ENCODE peak calls at places on chromosomes 4 and X, in four cellular contexts. B is cardiac muscle cell, J is colonic mucosa, V is kidney epithelial cell. F is an unnamed sample.

GRCh38 chr4:6338951-6339817 is 69.5 kb downstream of the WFS1 start:
- DNase-seq in B (no peak), J (no peak), V (no peak), F (no peak)

GRCh38 chrX:136168929-136169735 is 21.8 kb downstream of the FHL1 start:
- DNase-seq in B (peak; percentile 26), J (peak; percentile 36), V (peak; percentile 61), F (peak; percentile 59)

GRCh38 chr4:71932941-71933340 is 98.9 kb upstream of the NPFFR2 start:
- DNase-seq in B (no peak), J (no peak), V (no peak), F (no peak)

GRCh38 chrX:16610121-16610565 is 39.8 kb upstream of the S100G start:
- DNase-seq in B (no peak), J (no peak), V (no peak), F (no peak)

GRCh38 chr4:54783402-54784110 is 125.8 kb downstream of the KIT start:
- DNase-seq in B (no peak), J (no peak), V (no peak), F (no peak)

GRCh38 chr4:9841072-9841471 is 59.6 kb downstream of the DRD5 start:
- DNase-seq in B (no peak), J (no peak), V (no peak), F (no peak)

GRCh38 chr4:7818676-7819041 is 121.0 kb downstream of the AFAP1 start:
- DNase-seq in B (no peak), J (no peak), V (no peak), F (no peak)

GRCh38 chrX:149949743-149950436 is 11.6 kb upstream of the EOLA2 start:
- DNase-seq in B (no peak), J (no peak), V (no peak), F (no peak)

GRCh38 chr4:105126311-105127153 is 20.1 kb upstream of the TET2 start:
- DNase-seq in B (no peak), J (no peak), V (no peak), F (no peak)

GRCh38 chrX:2434270-2434669 is 66.5 kb downstream of the DHRSX start:
- DNase-seq in B (no peak), J (no peak), V (no peak), F (no peak)

GRCh38 chr4:3657917-3658913 is 108.0 kb upstream of the ADRA2C start:
- DNase-seq in B (no peak), J (no peak), V (no peak), F (peak; percentile 45)

GRCh38 chr4:176238157-176238608 is 30.8 kb downstream of the ASB5 start:
- DNase-seq in B (no peak), J (no peak), V (no peak), F (no peak)

GRCh38 chr4:73451978-73452747 is 16.1 kb downstream of the AFP start:
- DNase-seq in B (no peak), J (no peak), V (no peak), F (no peak)

GRCh38 chr4:1730532-1731135 is 9.3 kb downstream of the TACC3 start:
- DNase-seq in B (no peak), J (no peak), V (no peak), F (no peak)

GRCh38 chrX:29648161-29648560 is 567.2 kb upstream of the MAGEB2 start:
- DNase-seq in B (no peak), J (no peak), V (no peak), F (no peak)

GRCh38 chr4:122045533-122045932 is 93.7 kb upstream of the TRPC3 start:
- DNase-seq in B (peak; percentile 50), J (no peak), V (peak; percentile 90), F (peak; percentile 54)

GRCh38 chrX:134949271-134949670 is 41.5 kb upstream of the SMIM10 start:
- DNase-seq in B (no peak), J (no peak), V (no peak), F (no peak)

GRCh38 chr4:169132561-169133305 is 122.7 kb upstream of the CBR4 start:
- DNase-seq in B (no peak), J (no peak), V (no peak), F (no peak)

GRCh38 chr4:6781561-6781960 is 966 bp upstream of the KIAA0232 start:
- DNase-seq in B (no peak), J (no peak), V (no peak), F (no peak)

GRCh38 chrX:22577181-22577580 is 304.5 kb downstream of the CBLL2 start:
- DNase-seq in B (no peak), J (no peak), V (peak; percentile 49), F (no peak)

GRCh38 chr4:1405636-1406415 is 416 bp downstream of the NKX1-1 start:
- DNase-seq in B (no peak), J (peak; percentile 14), V (no peak), F (no peak)

GRCh38 chrX:47060708-47061107 is 17.5 kb upstream of the RGN start:
- DNase-seq in B (no peak), J (no peak), V (no peak), F (no peak)

GRCh38 chrX:110363241-110363640 is 4.6 kb downstream of the RTL9 start:
- DNase-seq in B (no peak), J (no peak), V (no peak), F (no peak)

GRCh38 chrX:105191878-105192277 is 28.6 kb downstream of the TEX13A start:
- DNase-seq in B (peak; percentile 58), J (no peak), V (no peak), F (no peak)

GRCh38 chr4:163878336-163879121 is 384.0 kb downstream of the TMA16 start:
- DNase-seq in B (no peak), J (no peak), V (no peak), F (no peak)

GRCh38 chr4:7652451-7652871 is 217.7 kb upstream of the PSAPL1 start:
- DNase-seq in B (no peak), J (no peak), V (no peak), F (no peak)

DNA sequence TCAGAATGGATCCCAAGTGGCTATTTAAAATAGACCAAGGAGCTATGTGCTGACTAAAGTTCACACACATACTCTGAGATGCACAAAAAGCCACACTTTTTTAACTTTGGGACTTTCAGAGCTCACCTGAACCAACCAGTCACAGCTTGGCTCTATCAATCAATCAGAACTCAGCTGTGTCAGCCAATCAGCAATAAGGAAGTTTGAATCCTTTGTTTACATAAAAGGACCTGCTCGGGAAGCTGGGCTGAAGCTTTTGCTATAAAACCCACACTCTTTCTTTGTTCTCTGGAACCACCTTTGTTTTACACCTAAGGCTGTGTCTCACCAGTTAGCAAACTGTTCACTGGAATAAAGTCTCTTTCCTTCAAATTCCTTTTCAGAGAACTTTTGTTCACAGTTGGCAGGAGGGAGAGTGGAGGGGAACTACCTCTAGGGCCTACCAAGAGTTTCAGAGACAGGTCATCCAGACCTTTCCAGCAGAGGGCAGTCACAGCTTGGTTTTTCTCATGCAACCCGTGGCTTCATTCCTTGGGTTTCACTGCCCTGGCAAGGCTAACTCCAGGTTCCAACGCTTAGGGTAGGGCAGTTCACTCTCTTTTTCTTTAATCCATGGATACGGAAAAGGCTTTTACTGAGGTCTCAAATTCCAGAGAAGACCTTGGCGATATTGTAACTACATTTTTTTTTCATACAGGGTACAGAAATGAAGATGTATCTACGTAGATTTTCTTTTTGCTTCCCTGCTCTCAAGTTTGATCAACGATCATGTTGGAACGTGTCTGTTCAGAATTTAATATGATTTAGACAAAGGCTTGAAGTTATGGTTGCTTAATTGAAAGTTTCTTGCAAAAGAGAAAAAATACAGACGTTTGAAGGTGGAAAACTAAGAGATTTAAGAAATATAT is 80.7 kb downstream of the GPRIN3 start:
- DNase-seq in B (peak; percentile 91), J (peak; percentile 94), V (peak; percentile 45), F (peak; percentile 72)
- H3K4me3 ChIP-seq in B (no peak overlapping the region), J (no peak overlapping the region), V (no peak overlapping the region), F (no peak overlapping the region)

DNA sequence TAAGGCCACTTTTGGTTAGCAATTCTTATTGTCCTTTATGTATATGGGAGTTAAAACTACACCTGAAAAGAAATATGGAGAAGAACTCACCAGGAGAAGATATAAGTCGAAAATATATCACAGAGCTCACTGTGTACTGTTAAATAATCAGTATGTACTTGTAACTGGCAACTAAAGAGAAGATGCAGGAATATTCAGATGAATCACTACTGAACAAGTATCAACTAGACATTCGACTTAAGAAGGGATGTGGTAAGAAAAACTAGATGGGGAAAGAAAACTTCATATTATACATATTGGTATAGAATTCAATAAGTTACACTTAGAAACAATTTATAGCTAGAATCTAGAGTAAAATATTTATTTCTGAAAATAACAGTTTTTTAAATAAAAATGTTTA is 230.0 kb downstream of the CAMK2D start:
- DNase-seq in B (no peak), J (no peak), V (no peak), F (no peak)
- H3K36me3 ChIP-seq in B (no peaks in the 10 kb centered on the region), J (peaks cover 3% of the 10 kb centered on the region), V (no peaks in the 10 kb centered on the region), F (no peaks in the 10 kb centered on the region)

GRCh38 chr4:87035881-87036509 is 101.2 kb downstream of the AFF1 start:
- DNase-seq in B (no peak), J (no peak), V (no peak), F (no peak)

GRCh38 chr4:87031946-87032345 is 97.1 kb downstream of the AFF1 start:
- DNase-seq in B (no peak), J (no peak), V (no peak), F (no peak)

GRCh38 chr4:87032884-87033533 is 98.2 kb downstream of the AFF1 start:
- DNase-seq in B (no peak), J (no peak), V (no peak), F (no peak)

GRCh38 chr4:87034527-87034926 is 99.7 kb downstream of the AFF1 start:
- DNase-seq in B (no peak), J (no peak), V (no peak), F (no peak)

GRCh38 chr4:87033902-87034301 is 99.1 kb downstream of the AFF1 start:
- DNase-seq in B (no peak), J (no peak), V (no peak), F (no peak)
- TF ChIP-seq CTCF in B (no peak), J (no peak), V (peak; percentile 32), F (peak; percentile 15)

GRCh38 chr4:139564502-139564901 is 8.5 kb upstream of the SETD7 start:
- DNase-seq in B (no peak), J (no peak), V (no peak), F (no peak)

GRCh38 chr4:139560396-139561084 is 4.5 kb upstream of the SETD7 start:
- DNase-seq in B (no peak), J (no peak), V (no peak), F (peak; percentile 35)

GRCh38 chr4:139562839-139563238 is 6.8 kb upstream of the SETD7 start:
- DNase-seq in B (no peak), J (no peak), V (no peak), F (no peak)

GRCh38 chr4:139563515-139563914 is 7.5 kb upstream of the SETD7 start:
- DNase-seq in B (no peak), J (no peak), V (no peak), F (no peak)

DNA sequence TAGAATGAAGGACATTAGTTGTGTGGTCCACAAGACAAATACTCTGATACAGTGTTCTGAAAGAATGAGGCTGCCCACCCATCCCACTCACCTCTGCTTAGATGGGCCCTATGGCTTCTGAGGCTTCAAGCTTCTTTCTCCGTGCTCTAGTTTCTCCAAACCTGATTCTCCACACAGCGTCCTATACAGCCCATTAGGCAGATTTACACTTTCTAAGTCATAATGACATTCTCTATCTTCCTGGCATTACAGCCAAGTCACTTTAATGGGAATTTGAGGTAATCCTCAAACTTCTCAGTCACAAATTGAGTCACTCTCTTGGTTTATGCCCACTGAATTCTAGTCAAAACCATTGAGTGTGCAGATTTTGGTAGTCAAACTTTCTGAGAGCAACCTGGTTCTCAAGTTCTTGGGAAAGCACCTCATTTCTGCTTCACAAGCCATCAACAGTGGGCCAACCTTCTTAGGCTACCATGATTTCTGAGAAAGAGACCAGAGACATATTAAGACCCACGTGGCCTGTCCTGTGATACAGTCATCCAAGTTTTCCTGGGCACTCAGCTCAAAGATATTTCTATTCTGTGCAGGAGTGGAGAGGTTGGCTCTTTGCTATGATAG is 6.2 kb upstream of the SETD7 start:
- DNase-seq in B (no peak), J (no peak), V (no peak), F (no peak)
- H3K4me3 ChIP-seq in B (no peak overlapping the region), J (no peak overlapping the region), V (no peak overlapping the region), F (no peak overlapping the region)

F was measured in BE2C.